ENCODE peak calls at places on chromosomes 1 and 21, in six cellular contexts. D is IMR-90, V is neuronal stem cell, K is mesenchymal stem cell, Z is mesendoderm, L is H1. R is an unnamed sample.

GRCh38 chr1:165577707-165578106 is 33.9 kb downstream of the LRRC52 start:
- DNase-seq in D (no peak), V (no peak), K (no peak), Z (no peak), L (no peak), R (no peak)

GRCh38 chr1:76075877-76076276 is 1.3 kb downstream of the ST6GALNAC3 start:
- DNase-seq in D (peak; percentile 9), V (no peak), K (peak; percentile 8), Z (no peak), L (no peak), R (no peak)

GRCh38 chr1:100137602-100138001 is 4.6 kb downstream of the TRMT13 start:
- DNase-seq in D (no peak), V (no peak), K (no peak), Z (no peak), L (no peak), R (no peak)

GRCh38 chr1:151867785-151868403 is 14.4 kb upstream of the THEM5 start:
- DNase-seq in D (peak; percentile 74), V (no peak), K (peak; percentile 46), Z (no peak), L (no peak), R (no peak)

GRCh38 chr1:48572632-48573258 is 100.7 kb upstream of the SPATA6 start:
- DNase-seq in D (peak; percentile 23), V (peak; percentile 75), K (peak; percentile 12), Z (peak; percentile 90), L (peak; percentile 79), R (peak; percentile 93)

GRCh38 chr1:212670301-212670700 is 29.3 kb downstream of the BATF3 start:
- DNase-seq in D (no peak), V (no peak), K (no peak), Z (no peak), L (no peak), R (no peak)

GRCh38 chr1:16162163-16162822 is 6.4 kb upstream of the EPHA2 start:
- DNase-seq in D (no peak), V (peak; percentile 55), K (no peak), Z (peak; percentile 83), L (peak; percentile 64), R (peak; percentile 89)

GRCh38 chr1:207925210-207925609 is 14.3 kb upstream of the CD34 start:
- DNase-seq in D (no peak), V (peak; percentile 23), K (peak; percentile 16), Z (peak; percentile 71), L (no peak), R (peak; percentile 63)

GRCh38 chr1:172431224-172431623 is 10.7 kb downstream of the C1orf105 start:
- DNase-seq in D (no peak), V (no peak), K (no peak), Z (no peak), L (no peak), R (no peak)

GRCh38 chr21:14901482-14901958 is 163.3 kb downstream of the NRIP1 start:
- DNase-seq in D (peak; percentile 64), V (no peak), K (peak; percentile 32), Z (no peak), L (no peak), R (no peak)

GRCh38 chr1:178706467-178706866 is 18.6 kb upstream of the RALGPS2 start:
- DNase-seq in D (peak; percentile 79), V (no peak), K (peak; percentile 66), Z (no peak), L (no peak), R (no peak)

GRCh38 chr21:43778469-43779335 is 2.6 kb upstream of the CSTB start:
- DNase-seq in D (peak; percentile 29), V (no peak), K (peak; percentile 40), Z (peak; percentile 31), L (no peak), R (no peak)

GRCh38 chr1:16012590-16013219 is 5.1 kb downstream of the HSPB7 start:
- DNase-seq in D (peak; percentile 38), V (no peak), K (peak; percentile 94), Z (peak; percentile 92), L (peak; percentile 64), R (peak; percentile 93)

GRCh38 chr21:25240974-25241373 is 366.3 kb downstream of the MRPL39 start:
- DNase-seq in D (no peak), V (no peak), K (no peak), Z (no peak), L (no peak), R (no peak)

GRCh38 chr1:166870584-166870983 is 5.5 kb downstream of the TADA1 start:
- DNase-seq in D (no peak), V (no peak), K (no peak), Z (no peak), L (no peak), R (no peak)

GRCh38 chr1:87155180-87155579 is 173.5 kb upstream of the LMO4 start:
- DNase-seq in D (no peak), V (no peak), K (no peak), Z (no peak), L (no peak), R (no peak)

GRCh38 chr1:226116673-226117072 is 54.2 kb downstream of the H3-3A start:
- DNase-seq in D (no peak), V (no peak), K (no peak), Z (no peak), L (no peak), R (no peak)

GRCh38 chr1:29209173-29209572 is 21.6 kb downstream of the MECR start:
- DNase-seq in D (peak; percentile 72), V (no peak), K (peak; percentile 29), Z (peak; percentile 60), L (no peak), R (no peak)

GRCh38 chr21:29418813-29419212 is 120.1 kb downstream of the BACH1 start:
- DNase-seq in D (no peak), V (no peak), K (no peak), Z (no peak), L (no peak), R (no peak)

GRCh38 chr1:2112280-2112701 is 62.1 kb downstream of the PRKCZ start:
- DNase-seq in D (no peak), V (no peak), K (no peak), Z (no peak), L (no peak), R (no peak)

GRCh38 chr1:73593379-73593778 is 604.6 kb downstream of the LRRIQ3 start:
- DNase-seq in D (no peak), V (no peak), K (peak; percentile 88), Z (peak; percentile 77), L (peak; percentile 13), R (no peak)

GRCh38 chr1:165290143-165290542 is 66.4 kb downstream of the LMX1A start:
- DNase-seq in D (no peak), V (no peak), K (no peak), Z (peak; percentile 33), L (no peak), R (no peak)

GRCh38 chr1:36516372-36517018 is 33.8 kb upstream of the CSF3R start:
- DNase-seq in D (peak; percentile 43), V (peak; percentile 78), K (peak; percentile 56), Z (peak; percentile 79), L (peak; percentile 31), R (peak; percentile 74)

GRCh38 chr1:33377750-33378149 is 53.1 kb downstream of the PHC2 start:
- DNase-seq in D (peak; percentile 45), V (no peak), K (no peak), Z (no peak), L (no peak), R (no peak)

GRCh38 chr1:234208791-234209190 is 164.5 kb upstream of the COA6 start:
- DNase-seq in D (peak; percentile 34), V (no peak), K (peak; percentile 1), Z (no peak), L (no peak), R (no peak)

GRCh38 chr21:45543710-45544448 is 1.6 kb upstream of the SLC19A1 start:
- DNase-seq in D (no peak), V (no peak), K (no peak), Z (no peak), L (no peak), R (peak; percentile 31)
- H2BK120ac ChIP-seq in D (no peak overlapping the region), V (no peak overlapping the region), K (no peak overlapping the region), Z (no peak overlapping the region), L (no peak overlapping the region), R (no peak overlapping the region)

GRCh38 chr1:156645666-156646065 is 3.7 kb downstream of the BCAN start:
- DNase-seq in D (no peak), V (no peak), K (no peak), Z (no peak), L (no peak), R (no peak)

GRCh38 chr1:156647351-156647750 is 5.4 kb downstream of the BCAN start:
- DNase-seq in D (no peak), V (no peak), K (no peak), Z (no peak), L (no peak), R (no peak)

GRCh38 chr1:156645058-156645457 is 3.1 kb downstream of the BCAN start:
- DNase-seq in D (no peak), V (no peak), K (no peak), Z (no peak), L (no peak), R (no peak)

GRCh38 chr1:156648496-156648895 is 6.6 kb downstream of the BCAN start:
- DNase-seq in D (no peak), V (no peak), K (no peak), Z (no peak), L (no peak), R (no peak)

DNA sequence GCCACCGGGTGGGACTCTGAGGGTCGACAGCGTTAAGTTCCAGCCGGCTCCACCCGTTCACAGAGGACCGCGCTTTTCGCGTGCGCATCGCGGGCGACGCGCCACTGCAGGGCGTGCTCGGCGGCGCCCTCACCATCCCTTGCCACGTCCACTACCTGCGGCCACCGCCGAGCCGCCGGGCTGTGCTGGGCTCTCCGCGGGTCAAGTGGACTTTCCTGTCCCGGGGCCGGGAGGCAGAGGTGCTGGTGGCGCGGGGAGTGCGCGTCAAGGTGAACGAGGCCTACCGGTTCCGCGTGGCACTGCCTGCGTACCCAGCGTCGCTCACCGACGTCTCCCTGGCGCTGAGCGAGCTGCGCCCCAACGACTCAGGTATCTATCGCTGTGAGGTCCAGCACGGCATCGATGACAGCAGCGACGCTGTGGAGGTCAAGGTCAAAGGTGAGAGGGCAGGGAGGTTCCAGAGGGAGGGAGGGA is 4.9 kb downstream of the BCAN start:
- DNase-seq in D (no peak), V (no peak), K (no peak), Z (no peak), L (no peak), R (no peak)
- H2BK120ac ChIP-seq in D (no peak overlapping the region), V (no peak overlapping the region), K (no peak overlapping the region), Z (no peak overlapping the region), L (no peak overlapping the region), R (no peak overlapping the region)

GRCh38 chr1:27604579-27605299 is 795 bp upstream of the AHDC1 start:
- DNase-seq in D (no peak), V (no peak), K (no peak), Z (peak; percentile 73), L (no peak), R (peak; percentile 77)

GRCh38 chr1:27605796-27606707 is 2.1 kb upstream of the AHDC1 start:
- DNase-seq in D (peak; percentile 63), V (peak; percentile 83), K (peak; percentile 79), Z (peak; percentile 90), L (no peak), R (peak; percentile 81)

GRCh38 chr1:27605300-27605766 is 1.4 kb upstream of the AHDC1 start:
- DNase-seq in D (no peak), V (no peak), K (no peak), Z (no peak), L (no peak), R (no peak)

GRCh38 chr1:27607239-27607804 is 3.4 kb upstream of the AHDC1 start:
- DNase-seq in D (no peak), V (peak; percentile 91), K (peak; percentile 63), Z (peak; percentile 92), L (no peak), R (peak; percentile 84)

GRCh38 chr1:27606708-27607238 is 2.8 kb upstream of the AHDC1 start:
- DNase-seq in D (peak; percentile 41), V (no peak), K (peak; percentile 75), Z (peak; percentile 33), L (no peak), R (no peak)
- H2BK120ac ChIP-seq in D (no peak overlapping the region), V (no peak overlapping the region), K (no peak overlapping the region), Z (no peak overlapping the region), L (no peak overlapping the region), R (no peak overlapping the region)

GRCh38 chr1:150528997-150529396 is 13.4 kb downstream of the FALEC start:
- DNase-seq in D (peak; percentile 81), V (no peak), K (peak; percentile 51), Z (no peak), L (no peak), R (no peak)
- H2BK120ac ChIP-seq in D (peak overlapping the region; percentile 68), V (no peak overlapping the region), K (no peak overlapping the region), Z (no peak overlapping the region), L (no peak overlapping the region), R (no peak overlapping the region)